ENCODE peak calls at places on chromosomes 7 and 10, in six cellular contexts. One of them, this sample, is unnamed.

GRCh38 chr7:150994838-150995510 is 4.2 kb downstream of the NOS3 start:
- DNase-seq in IMR-90: no peak
- DNase-seq in neuronal stem cell: no peak
- DNase-seq in mesendoderm: no peak
- DNase-seq in H1: no peak
- DNase-seq in mesenchymal stem cell: no peak
- DNase-seq in this sample: no peak

GRCh38 chr7:2100278-2101205 is 132.2 kb downstream of the MAD1L1 start:
- DNase-seq in H1: no peak
- DNase-seq in mesenchymal stem cell: no peak
- DNase-seq in mesendoderm: peak
- DNase-seq in IMR-90: no peak
- DNase-seq in neuronal stem cell: no peak
- DNase-seq in this sample: no peak

GRCh38 chr7:78609281-78609680 is 810.7 kb downstream of the PHTF2 start:
- DNase-seq in neuronal stem cell: no peak
- DNase-seq in H1: no peak
- DNase-seq in IMR-90: no peak
- DNase-seq in mesendoderm: no peak
- DNase-seq in mesenchymal stem cell: no peak
- DNase-seq in this sample: no peak

GRCh38 chr10:45399113-45399512 is 25.1 kb downstream of the ALOX5 start:
- DNase-seq in neuronal stem cell: no peak
- DNase-seq in mesenchymal stem cell: no peak
- DNase-seq in mesendoderm: no peak
- DNase-seq in H1: no peak
- DNase-seq in IMR-90: no peak
- DNase-seq in this sample: no peak

GRCh38 chr7:155962968-155963300 is 150.7 kb upstream of the SHH start:
- DNase-seq in mesenchymal stem cell: no peak
- DNase-seq in neuronal stem cell: no peak
- DNase-seq in mesendoderm: no peak
- DNase-seq in H1: peak
- DNase-seq in IMR-90: no peak
- DNase-seq in this sample: peak

GRCh38 chr10:86100581-86101061 is 266.0 kb downstream of the GRID1 start:
- DNase-seq in IMR-90: peak
- DNase-seq in neuronal stem cell: peak
- DNase-seq in H1: no peak
- DNase-seq in mesendoderm: peak
- DNase-seq in mesenchymal stem cell: no peak
- DNase-seq in this sample: peak

GRCh38 chr10:92413519-92413918 is 122.6 kb downstream of the MARCHF5 start:
- DNase-seq in mesendoderm: no peak
- DNase-seq in neuronal stem cell: no peak
- DNase-seq in IMR-90: no peak
- DNase-seq in mesenchymal stem cell: no peak
- DNase-seq in H1: no peak
- DNase-seq in this sample: no peak

GRCh38 chr10:43204943-43205671 is 61.8 kb downstream of the RASGEF1A start:
- DNase-seq in neuronal stem cell: peak
- DNase-seq in mesendoderm: peak
- DNase-seq in IMR-90: peak
- DNase-seq in mesenchymal stem cell: peak
- DNase-seq in H1: peak
- DNase-seq in this sample: peak

GRCh38 chr7:142585425-142585824 is 163.8 kb upstream of the PRSS1 start:
- DNase-seq in neuronal stem cell: no peak
- DNase-seq in IMR-90: no peak
- DNase-seq in H1: no peak
- DNase-seq in mesendoderm: peak
- DNase-seq in mesenchymal stem cell: no peak
- DNase-seq in this sample: no peak

GRCh38 chr7:6226194-6226799 is 46.1 kb downstream of the CYTH3 start:
- DNase-seq in mesendoderm: no peak
- DNase-seq in neuronal stem cell: no peak
- DNase-seq in mesenchymal stem cell: peak
- DNase-seq in IMR-90: peak
- DNase-seq in H1: no peak
- DNase-seq in this sample: no peak

GRCh38 chr10:71451754-71452153 is 55.0 kb downstream of the CDH23 start:
- DNase-seq in H1: no peak
- DNase-seq in mesendoderm: no peak
- DNase-seq in neuronal stem cell: no peak
- DNase-seq in mesenchymal stem cell: no peak
- DNase-seq in IMR-90: no peak
- DNase-seq in this sample: no peak

GRCh38 chr7:44408596-44408995 is 81.9 kb downstream of the NUDCD3 start:
- DNase-seq in H1: no peak
- DNase-seq in mesenchymal stem cell: no peak
- DNase-seq in mesendoderm: peak
- DNase-seq in IMR-90: no peak
- DNase-seq in neuronal stem cell: no peak
- DNase-seq in this sample: peak

GRCh38 chr10:61486251-61486650 is 33.1 kb upstream of the TMEM26 start:
- DNase-seq in H1: no peak
- DNase-seq in mesenchymal stem cell: peak
- DNase-seq in IMR-90: peak
- DNase-seq in mesendoderm: no peak
- DNase-seq in neuronal stem cell: no peak
- DNase-seq in this sample: no peak

GRCh38 chr10:75358835-75359421 is 42.6 kb downstream of the ZNF503 start:
- DNase-seq in H1: no peak
- DNase-seq in IMR-90: peak
- DNase-seq in mesenchymal stem cell: peak
- DNase-seq in neuronal stem cell: no peak
- DNase-seq in mesendoderm: peak
- DNase-seq in this sample: no peak

GRCh38 chr7:80588591-80588990 is 49.9 kb upstream of the CD36 start:
- DNase-seq in mesendoderm: peak
- DNase-seq in IMR-90: peak
- DNase-seq in H1: no peak
- DNase-seq in neuronal stem cell: no peak
- DNase-seq in mesenchymal stem cell: no peak
- DNase-seq in this sample: no peak

GRCh38 chr7:80070391-80070790 is 64.2 kb upstream of the GNAI1 start:
- DNase-seq in H1: no peak
- DNase-seq in IMR-90: peak
- DNase-seq in neuronal stem cell: no peak
- DNase-seq in mesendoderm: no peak
- DNase-seq in mesenchymal stem cell: peak
- DNase-seq in this sample: no peak

GRCh38 chr10:24453973-24454372 is 245.0 kb downstream of the KIAA1217 start:
- DNase-seq in IMR-90: no peak
- DNase-seq in mesendoderm: no peak
- DNase-seq in neuronal stem cell: no peak
- DNase-seq in H1: no peak
- DNase-seq in mesenchymal stem cell: no peak
- DNase-seq in this sample: no peak

GRCh38 chr10:95864906-95865813 is 42.6 kb upstream of the CC2D2B start:
- DNase-seq in mesenchymal stem cell: peak
- DNase-seq in mesendoderm: peak
- DNase-seq in IMR-90: peak
- DNase-seq in neuronal stem cell: peak
- DNase-seq in H1: no peak
- DNase-seq in this sample: peak

GRCh38 chr10:32210306-32211045 is 136.5 kb downstream of the EPC1 start:
- DNase-seq in IMR-90: peak
- DNase-seq in H1: peak
- DNase-seq in mesenchymal stem cell: peak
- DNase-seq in mesendoderm: peak
- DNase-seq in neuronal stem cell: no peak
- DNase-seq in this sample: peak

GRCh38 chr7:131655447-131655846 is 99.0 kb upstream of the PODXL start:
- DNase-seq in mesenchymal stem cell: no peak
- DNase-seq in mesendoderm: no peak
- DNase-seq in H1: no peak
- DNase-seq in IMR-90: no peak
- DNase-seq in neuronal stem cell: no peak
- DNase-seq in this sample: no peak

GRCh38 chr10:132676193-132676891 is 109.6 kb downstream of the NKX6-2 start:
- DNase-seq in neuronal stem cell: no peak
- DNase-seq in mesendoderm: no peak
- DNase-seq in IMR-90: no peak
- DNase-seq in mesenchymal stem cell: no peak
- DNase-seq in H1: no peak
- DNase-seq in this sample: peak

GRCh38 chr10:131183546-131184045 is 127.9 kb downstream of the TCERG1L start:
- DNase-seq in H1: no peak
- DNase-seq in mesenchymal stem cell: no peak
- DNase-seq in IMR-90: no peak
- DNase-seq in mesendoderm: no peak
- DNase-seq in neuronal stem cell: no peak
- DNase-seq in this sample: peak

GRCh38 chr10:17041626-17042520 is 87.7 kb downstream of the CUBN start:
- DNase-seq in mesenchymal stem cell: no peak
- DNase-seq in mesendoderm: no peak
- DNase-seq in IMR-90: no peak
- DNase-seq in neuronal stem cell: no peak
- DNase-seq in H1: no peak
- DNase-seq in this sample: no peak

GRCh38 chr7:100222445-100223132 is 2.8 kb downstream of the PVRIG start:
- DNase-seq in neuronal stem cell: no peak
- DNase-seq in IMR-90: no peak
- DNase-seq in mesendoderm: no peak
- DNase-seq in mesenchymal stem cell: no peak
- DNase-seq in H1: no peak
- DNase-seq in this sample: no peak
- H2BK15ac ChIP-seq in neuronal stem cell: no peak
- H2BK15ac ChIP-seq in IMR-90: no peak
- H2BK15ac ChIP-seq in mesendoderm: no peak
- H2BK15ac ChIP-seq in mesenchymal stem cell: no peak
- H2BK15ac ChIP-seq in H1: no peak
- H2BK15ac ChIP-seq in this sample: no peak

GRCh38 chr7:45982132-45982531 is 61.1 kb upstream of the IGFBP3 start:
- DNase-seq in mesendoderm: no peak
- DNase-seq in IMR-90: no peak
- DNase-seq in neuronal stem cell: no peak
- DNase-seq in mesenchymal stem cell: no peak
- DNase-seq in H1: no peak
- DNase-seq in this sample: no peak

GRCh38 chr7:45980181-45980905 is 59.3 kb upstream of the IGFBP3 start:
- DNase-seq in H1: no peak
- DNase-seq in mesendoderm: peak
- DNase-seq in IMR-90: peak
- DNase-seq in mesenchymal stem cell: peak
- DNase-seq in neuronal stem cell: no peak
- DNase-seq in this sample: no peak

GRCh38 chr7:45982912-45983719 is 62.0 kb upstream of the IGFBP3 start:
- DNase-seq in H1: no peak
- DNase-seq in mesendoderm: no peak
- DNase-seq in neuronal stem cell: no peak
- DNase-seq in mesenchymal stem cell: no peak
- DNase-seq in IMR-90: no peak
- DNase-seq in this sample: no peak

GRCh38 chr7:45979275-45980180 is 58.5 kb upstream of the IGFBP3 start:
- DNase-seq in H1: no peak
- DNase-seq in mesendoderm: no peak
- DNase-seq in neuronal stem cell: no peak
- DNase-seq in mesenchymal stem cell: no peak
- DNase-seq in IMR-90: no peak
- DNase-seq in this sample: no peak

GRCh38 chr7:45980973-45981372 is 59.9 kb upstream of the IGFBP3 start:
- DNase-seq in H1: no peak
- DNase-seq in neuronal stem cell: no peak
- DNase-seq in IMR-90: no peak
- DNase-seq in mesendoderm: no peak
- DNase-seq in mesenchymal stem cell: no peak
- DNase-seq in this sample: no peak
- H3K4ac ChIP-seq in H1: no peak
- H3K4ac ChIP-seq in neuronal stem cell: no peak
- H3K4ac ChIP-seq in IMR-90: peak
- H3K4ac ChIP-seq in mesendoderm: no peak
- H3K4ac ChIP-seq in mesenchymal stem cell: no peak
- H3K4ac ChIP-seq in this sample: no peak

DNA sequence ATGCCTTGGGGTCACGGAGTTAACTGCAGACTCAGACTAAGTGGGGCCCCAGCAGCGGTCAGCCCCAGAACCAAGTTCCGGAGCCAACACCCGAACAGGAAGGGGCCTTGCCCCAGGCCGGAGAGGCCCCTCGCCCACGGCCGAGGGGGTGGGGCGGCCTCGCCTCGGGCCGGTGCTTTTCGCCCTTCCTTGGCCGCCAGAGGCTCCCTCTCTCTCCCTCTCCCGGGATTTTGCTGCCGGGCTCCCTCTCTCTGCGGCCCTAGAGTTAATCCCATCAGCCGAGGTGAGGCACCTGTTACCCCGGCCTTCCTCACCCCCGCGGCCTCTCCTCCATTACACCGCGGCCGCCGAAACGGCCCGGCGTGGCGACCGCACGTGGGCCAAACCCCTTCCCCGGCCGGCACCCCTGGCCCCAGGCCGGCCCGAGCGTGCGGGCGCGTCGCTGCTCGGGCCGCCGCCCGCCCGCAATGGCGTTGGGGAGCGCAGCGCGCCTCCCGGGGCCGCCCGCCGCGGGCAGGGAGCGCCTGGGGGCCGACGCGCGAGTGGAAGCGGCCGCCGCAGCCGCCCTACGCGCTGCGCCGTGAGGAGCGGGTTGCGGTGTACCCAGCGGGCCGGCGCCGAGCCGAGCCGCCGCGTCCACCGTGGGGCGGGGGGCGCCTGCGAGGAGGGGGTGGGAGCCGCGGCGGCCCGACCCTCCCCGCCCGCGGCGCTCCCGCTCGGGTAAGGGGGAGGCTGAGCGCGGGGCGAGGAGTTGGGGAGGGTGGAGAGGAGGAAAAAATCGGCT is at the start of gene PPP1R9A:
- DNase-seq in H1: peak
- DNase-seq in neuronal stem cell: peak
- DNase-seq in mesendoderm: peak
- DNase-seq in mesenchymal stem cell: peak
- DNase-seq in IMR-90: no peak
- DNase-seq in this sample: peak
- H2BK15ac ChIP-seq in H1: no peak
- H2BK15ac ChIP-seq in neuronal stem cell: peak
- H2BK15ac ChIP-seq in mesendoderm: no peak
- H2BK15ac ChIP-seq in mesenchymal stem cell: peak
- H2BK15ac ChIP-seq in IMR-90: no peak
- H2BK15ac ChIP-seq in this sample: no peak

DNA sequence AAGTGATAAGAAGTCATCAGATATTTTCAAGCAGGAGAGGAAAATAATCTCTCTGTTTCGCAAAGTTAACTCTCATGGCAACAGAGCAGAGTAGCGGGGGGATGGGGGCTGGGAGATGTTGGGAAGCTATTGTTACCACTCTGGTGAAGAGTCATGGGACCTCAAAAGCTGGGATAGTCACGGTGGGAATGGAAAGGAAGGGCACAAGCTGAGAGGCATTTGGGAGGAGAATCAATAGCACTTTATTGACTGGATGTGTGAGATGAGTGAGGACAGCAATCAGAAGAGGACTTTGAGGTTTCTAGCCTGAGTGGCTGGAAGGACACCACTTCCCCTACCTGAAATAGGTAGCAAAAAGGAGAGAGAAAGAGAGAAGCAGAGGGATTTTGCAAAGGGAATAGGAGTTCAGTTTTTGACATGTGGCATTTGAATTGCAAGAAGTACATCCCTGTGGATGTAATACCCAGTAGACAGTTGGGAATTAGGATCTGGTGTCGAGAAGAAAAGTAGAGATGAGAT is 27.2 kb downstream of the SCD start:
- DNase-seq in neuronal stem cell: no peak
- DNase-seq in H1: no peak
- DNase-seq in mesenchymal stem cell: no peak
- DNase-seq in mesendoderm: peak
- DNase-seq in IMR-90: no peak
- DNase-seq in this sample: no peak
- H3K4ac ChIP-seq in neuronal stem cell: no peak
- H3K4ac ChIP-seq in H1: peak
- H3K4ac ChIP-seq in mesenchymal stem cell: peak
- H3K4ac ChIP-seq in mesendoderm: peak
- H3K4ac ChIP-seq in IMR-90: peak
- H3K4ac ChIP-seq in this sample: no peak

This sample was measured in H9.